ENCODE peak calls at places on chromosomes 7 and 10, in six cellular contexts. N, K, Z, X, T and Y are unnamed samples.
A peak's percentile ranks its signal among the peaks of the same experiment; 100 is the strongest.

GRCh38 chr10:63630085-63630927 is 109.1 kb downstream of the REEP3 start:
- DNase-seq in Z (peak; percentile 91), K (peak; percentile 87), X (peak; percentile 98), T (peak; percentile 83), N (peak; percentile 96), Y (peak; percentile 92)

GRCh38 chr10:69659286-69660027 is 29.4 kb downstream of the FAM241B start:
- DNase-seq in Z (no peak), N (no peak), X (no peak), T (no peak), K (no peak), Y (no peak)

GRCh38 chr10:44293842-44294241 is 91.1 kb downstream of the CXCL12 start:
- DNase-seq in X (no peak), T (peak; percentile 83), N (peak; percentile 86), K (no peak), Z (no peak), Y (no peak)

GRCh38 chr7:123435080-123435700 is 99.2 kb downstream of the IQUB start:
- DNase-seq in N (no peak), X (no peak), T (no peak), K (no peak), Z (no peak), Y (no peak)

GRCh38 chr10:30068482-30069223 is 9.3 kb upstream of the JCAD start:
- DNase-seq in K (no peak), X (no peak), Z (no peak), T (peak; percentile 47), N (no peak), Y (no peak)

GRCh38 chr10:129525408-129525807 is 58.4 kb downstream of the MGMT start:
- DNase-seq in T (peak; percentile 58), K (no peak), Z (no peak), X (no peak), N (no peak), Y (no peak)

GRCh38 chr10:3803295-3803883 is 18.4 kb upstream of the KLF6 start:
- DNase-seq in T (no peak), Z (no peak), N (no peak), X (peak; percentile 51), K (no peak), Y (no peak)

GRCh38 chr10:72697711-72698110 is 5.8 kb downstream of the MCU start:
- DNase-seq in N (no peak), Z (no peak), K (no peak), X (no peak), T (no peak), Y (no peak)

GRCh38 chr7:104341545-104341944 is 13.1 kb downstream of the LHFPL3 start:
- DNase-seq in N (no peak), T (no peak), X (peak; percentile 39), K (no peak), Z (no peak), Y (no peak)

GRCh38 chr7:133957860-133958259 is 169.3 kb upstream of the LRGUK start:
- DNase-seq in X (no peak), T (no peak), N (no peak), K (no peak), Z (no peak), Y (no peak)

GRCh38 chr7:76513817-76514799 is 3.8 kb downstream of the UPK3B start:
- DNase-seq in Z (no peak), X (no peak), T (no peak), N (peak; percentile 59), K (no peak), Y (no peak)

GRCh38 chr7:30633223-30633622 is 38.5 kb downstream of the GARS1 start:
- DNase-seq in Z (no peak), X (no peak), N (no peak), T (no peak), K (no peak), Y (no peak)

GRCh38 chr7:53521638-53522184 is 486.3 kb downstream of the POM121L12 start:
- DNase-seq in N (no peak), Z (no peak), K (no peak), T (no peak), X (no peak), Y (no peak)

GRCh38 chr7:154631162-154631561 is 371.8 kb downstream of the PAXIP1 start:
- DNase-seq in T (no peak), Z (no peak), K (no peak), X (no peak), N (no peak), Y (no peak)

GRCh38 chr7:107865956-107866775 is 24.8 kb upstream of the DLD start:
- DNase-seq in Z (no peak), X (no peak), K (no peak), N (no peak), T (no peak), Y (no peak)

GRCh38 chr7:74479066-74479781 is 25.5 kb downstream of the GTF2IRD1 start:
- DNase-seq in K (no peak), Z (peak; percentile 47), X (no peak), N (peak; percentile 77), T (peak; percentile 48), Y (no peak)

GRCh38 chr7:132516042-132516840 is 60.0 kb downstream of the PLXNA4 start:
- DNase-seq in X (no peak), N (no peak), K (no peak), Z (no peak), T (peak; percentile 84), Y (no peak)

GRCh38 chr10:71939304-71939703 is 24.9 kb upstream of the CHST3 start:
- DNase-seq in T (no peak), X (peak; percentile 2), Z (no peak), K (no peak), N (no peak), Y (no peak)

GRCh38 chr7:130648580-130648979 is 20.0 kb downstream of the COPG2 start:
- DNase-seq in T (no peak), X (no peak), N (no peak), K (no peak), Z (no peak), Y (no peak)

GRCh38 chr7:151046603-151047573 is 1.4 kb upstream of the ASIC3 start:
- DNase-seq in T (peak; percentile 57), Z (no peak), K (no peak), N (no peak), X (no peak), Y (no peak)

GRCh38 chr10:66629976-66630375 is 295.9 kb upstream of the LRRTM3 start:
- DNase-seq in T (peak; percentile 3), K (no peak), N (no peak), Z (no peak), X (no peak), Y (no peak)

GRCh38 chr10:17655567-17656146 is 11.7 kb downstream of the STAM start:
- DNase-seq in T (peak; percentile 68), K (no peak), X (no peak), N (no peak), Z (no peak), Y (peak; percentile 67)

GRCh38 chr10:77925795-77926565 is 575 bp downstream of the DLG5 start:
- DNase-seq in Z (peak; percentile 57), T (no peak), X (peak; percentile 62), K (peak; percentile 36), N (peak; percentile 74), Y (peak; percentile 44)

GRCh38 chr10:123715546-123715945 is 49.4 kb downstream of the GPR26 start:
- DNase-seq in Z (no peak), K (no peak), N (no peak), X (no peak), T (no peak), Y (no peak)
- H3K27me3 ChIP-seq in Z (no peaks in the 10 kb centered on the region), K (no peaks in the 10 kb centered on the region), N (no peaks in the 10 kb centered on the region), X (no peaks in the 10 kb centered on the region), T (no peaks in the 10 kb centered on the region), Y (no peaks in the 10 kb centered on the region)

DNA sequence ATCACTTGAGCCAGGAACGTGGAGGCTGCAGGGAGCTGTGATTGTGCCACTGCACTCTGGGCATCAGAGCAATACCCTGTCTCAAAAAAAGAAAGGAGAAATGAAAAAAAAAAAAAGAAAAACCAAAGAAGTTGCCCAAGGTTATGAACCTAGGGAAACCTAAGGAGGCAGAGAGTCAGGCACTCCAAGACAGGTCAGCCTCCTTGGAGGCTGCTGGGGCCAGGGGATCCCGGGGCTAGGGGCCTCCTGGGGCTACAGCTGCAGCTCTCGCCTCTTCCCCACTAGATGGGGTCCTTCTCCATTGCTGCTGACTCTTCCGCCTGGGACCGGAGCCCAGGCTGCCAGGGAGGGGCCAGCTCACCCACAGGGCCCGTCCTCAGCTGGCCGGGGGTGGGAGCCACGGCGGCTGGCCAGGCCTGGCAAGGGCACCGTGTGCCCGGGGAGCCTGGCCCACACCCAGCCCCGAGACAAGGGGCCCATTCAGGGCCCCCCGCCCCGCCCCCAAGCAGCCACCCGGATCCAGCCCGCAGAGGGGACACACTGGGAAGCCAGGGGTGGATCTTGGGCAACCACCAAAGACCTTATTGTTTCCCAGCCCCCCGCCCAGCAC is 1.7 kb upstream of the SPACDR start:
- DNase-seq in N (peak; percentile 91), X (no peak), K (no peak), Z (peak; percentile 86), T (peak; percentile 55), Y (no peak)
- TF ChIP-seq CTCF in N (peak; percentile 77), X (peak; percentile 30), K (no peak), Z (peak; percentile 70), T (peak; percentile 40), Y (no peak)

DNA sequence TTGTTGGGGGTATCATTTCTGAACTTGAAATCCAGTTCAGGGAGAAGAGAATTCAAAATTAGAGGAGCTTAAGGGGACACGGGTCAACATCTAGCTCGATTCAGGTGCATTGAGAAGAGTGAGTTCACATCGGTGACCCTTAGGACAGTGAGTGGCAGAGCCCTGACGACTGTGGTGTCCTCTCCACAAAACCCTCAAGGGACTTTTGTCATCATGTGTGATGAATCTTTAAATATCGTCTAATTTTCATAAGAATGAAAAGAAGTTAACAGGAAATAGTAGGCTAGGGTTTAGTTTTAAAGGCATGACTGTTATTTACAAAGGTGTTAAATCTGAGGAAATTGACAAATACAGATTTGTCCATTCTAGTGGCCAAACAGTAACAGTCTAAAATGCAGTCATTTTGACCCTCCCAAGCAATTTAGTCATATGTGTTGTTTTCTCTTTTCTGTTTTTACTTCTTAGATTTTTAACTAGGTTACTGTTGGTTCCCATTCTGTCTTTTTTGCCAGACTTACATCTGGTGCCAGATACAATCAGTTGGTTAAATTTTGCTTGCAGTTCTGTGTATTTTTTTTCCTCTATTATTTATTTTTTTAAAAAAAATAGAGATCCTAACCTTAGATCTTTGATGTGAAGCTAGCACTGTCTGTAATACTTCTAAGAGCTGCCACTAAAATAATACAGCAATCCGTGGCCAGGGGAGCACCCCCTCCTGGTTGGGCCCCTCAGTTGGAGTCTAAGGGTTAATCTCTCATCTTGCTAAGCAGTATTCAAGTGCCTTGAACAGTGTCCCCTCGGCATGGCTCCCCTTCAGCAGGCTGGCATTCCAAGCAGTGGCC is 34.9 kb upstream of the SH2B2 start:
- DNase-seq in K (no peak), X (no peak), Z (no peak), N (no peak), T (no peak), Y (no peak)
- H3K4me3 ChIP-seq in K (no peak overlapping the region), X (no peak overlapping the region), Z (no peak overlapping the region), N (no peak overlapping the region), T (no peak overlapping the region), Y (no peak overlapping the region)

DNA sequence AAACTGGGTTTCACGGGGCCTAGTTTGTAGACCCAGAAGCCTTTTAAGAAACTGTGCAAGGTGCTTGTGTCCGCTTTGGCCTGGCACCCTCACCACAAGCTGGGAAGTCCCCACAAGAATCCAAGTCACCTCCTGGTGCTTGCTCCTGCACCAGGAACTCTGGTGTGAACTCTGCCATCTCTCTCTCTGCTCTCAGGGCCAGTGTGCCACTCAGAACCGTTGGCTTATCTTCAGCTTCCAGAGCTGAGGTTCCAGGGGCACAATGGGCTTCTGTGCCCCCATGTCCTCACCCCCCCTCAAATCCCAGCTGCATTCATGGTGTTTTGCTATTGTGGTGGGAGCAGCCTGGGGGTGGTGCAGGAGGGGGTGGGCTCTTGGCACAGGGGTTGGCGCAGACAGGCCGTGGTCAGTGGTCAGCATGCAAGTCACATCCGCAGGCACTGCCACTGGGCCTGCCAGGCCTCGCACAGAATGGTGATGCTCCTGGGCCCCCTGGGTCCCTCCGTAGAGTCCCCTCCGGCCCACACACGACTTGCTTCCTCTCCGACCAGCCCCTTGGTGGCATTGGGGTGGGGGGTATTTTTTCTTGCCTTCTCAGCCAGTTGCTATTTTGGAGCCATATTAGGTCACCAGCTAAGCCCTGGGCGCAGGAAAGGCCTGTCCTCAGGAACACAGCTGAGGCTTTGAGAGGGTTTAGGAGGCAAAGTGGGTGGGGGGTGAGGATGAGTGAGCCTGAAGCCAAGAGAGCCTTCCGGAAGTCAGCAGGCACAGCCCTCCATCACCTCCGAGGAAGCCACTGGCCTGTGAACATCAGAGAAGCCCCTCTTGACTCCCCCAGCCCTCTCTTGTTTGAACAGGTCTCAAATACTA is 3.0 kb downstream of the ZCCHC24 start:
- DNase-seq in K (no peak), N (peak; percentile 69), X (no peak), Z (no peak), T (no peak), Y (no peak)
- H3K27me3 ChIP-seq in K (no peaks in the 10 kb centered on the region), N (no peaks in the 10 kb centered on the region), X (no peaks in the 10 kb centered on the region), Z (no peaks in the 10 kb centered on the region), T (no peaks in the 10 kb centered on the region), Y (peaks cover 4% of the 10 kb centered on the region)